ENCODE peak calls at places on chromosomes 6 and 20, in five cellular contexts. I is foreskin fibroblast, A is kidney, B is Kasumi-1, H is NCI-H345. J is an unnamed sample.

GRCh38 chr6:85273870-85274269 is 176.0 kb upstream of the NT5E start:
- DNase-seq in I (peak), A (no peak), B (no peak), H (no peak), J (no peak)

GRCh38 chr6:67141012-67141411 is 1434.0 kb upstream of the EYS start:
- DNase-seq in I (no peak), A (no peak), B (no peak), H (no peak), J (no peak)

GRCh38 chr6:84065718-84066290 is 32.2 kb downstream of the MRAP2 start:
- DNase-seq in I (peak), A (no peak), B (no peak), H (no peak), J (no peak)

GRCh38 chr6:44561832-44562496 is 174.5 kb downstream of the CDC5L start:
- DNase-seq in I (no peak), A (no peak), B (peak), H (no peak), J (no peak)

GRCh38 chr6:2990179-2990931 is 9.3 kb upstream of the NQO2 start:
- DNase-seq in I (no peak), A (no peak), B (peak), H (no peak), J (peak)

GRCh38 chr6:101403566-101403965 is 10.1 kb downstream of the GRIK2 start:
- DNase-seq in I (no peak), A (no peak), B (no peak), H (no peak), J (no peak)

GRCh38 chr6:5866547-5867051 is 140.1 kb downstream of the NRN1 start:
- DNase-seq in I (peak), A (no peak), B (peak), H (peak), J (no peak)

GRCh38 chr6:36547646-36548400 is 544 bp upstream of the STK38 start:
- DNase-seq in I (no peak), A (no peak), B (no peak), H (no peak), J (no peak)

GRCh38 chr6:43301081-43301870 is 3.2 kb downstream of the SLC22A7 start:
- DNase-seq in I (no peak), A (peak), B (no peak), H (no peak), J (no peak)

GRCh38 chr6:101395345-101395744 is 1.8 kb downstream of the GRIK2 start:
- DNase-seq in I (no peak), A (no peak), B (peak), H (no peak), J (no peak)

GRCh38 chr20:24366605-24367004 is 102.8 kb upstream of the SYNDIG1 start:
- DNase-seq in I (no peak), A (no peak), B (no peak), H (no peak), J (no peak)

GRCh38 chr20:37968726-37969401 is 64.4 kb downstream of the TTI1 start:
- DNase-seq in I (no peak), A (no peak), B (no peak), H (peak), J (no peak)

GRCh38 chr6:9397981-9398559 is 962.7 kb upstream of the SLC35B3 start:
- DNase-seq in I (no peak), A (no peak), B (no peak), H (peak), J (no peak)

GRCh38 chr20:49859011-49859410 is 46.4 kb downstream of the SLC9A8 start:
- DNase-seq in I (no peak), A (no peak), B (no peak), H (no peak), J (no peak)

GRCh38 chr20:3904224-3904623 is 15.0 kb downstream of the PANK2 start:
- DNase-seq in I (no peak), A (no peak), B (no peak), H (no peak), J (no peak)

GRCh38 chr6:18640134-18640533 is 253.0 kb downstream of the RNF144B start:
- DNase-seq in I (no peak), A (no peak), B (no peak), H (no peak), J (no peak)

GRCh38 chr6:114049367-114049966 is 78.5 kb upstream of the HDAC2 start:
- DNase-seq in I (no peak), A (no peak), B (no peak), H (no peak), J (no peak)

GRCh38 chr6:152301021-152301805 is 335.9 kb downstream of the SYNE1 start:
- DNase-seq in I (peak), A (no peak), B (no peak), H (no peak), J (peak)

J was measured in stimulated activated naive CD4-positive, alpha-beta T cell.